ENCODE peak calls at places on chromosomes 12 and 14, in seven cellular contexts. T, U, J, C, D, K and P are unnamed samples.

GRCh38 chr12:91893476-91893875 is 252.2 kb downstream of the BTG1 start:
- DNase-seq in T (no peak), U (no peak), J (no peak), C (no peak), D (no peak), K (no peak), P (no peak)

GRCh38 chr12:120110550-120111501 is 5.7 kb downstream of the RAB35 start:
- DNase-seq in T (no peak), U (no peak), J (no peak), C (peak), D (peak), K (no peak), P (no peak)

GRCh38 chr12:123388218-123388947 is 4.5 kb downstream of the KMT5A start:
- DNase-seq in T (no peak), U (peak), J (peak), C (peak), D (peak), K (peak), P (peak)

GRCh38 chr12:108633534-108634224 is at the start of gene SELPLG:
- DNase-seq in T (no peak), U (no peak), J (no peak), C (peak), D (peak), K (no peak), P (no peak)

GRCh38 chr12:65999564-66000280 is 130.8 kb downstream of the LLPH start:
- DNase-seq in T (no peak), U (no peak), J (no peak), C (no peak), D (no peak), K (no peak), P (no peak)

GRCh38 chr14:69518341-69519101 is 34.0 kb downstream of the PLEKHD1 start:
- DNase-seq in T (peak), U (no peak), J (no peak), C (peak), D (no peak), K (no peak), P (no peak)

GRCh38 chr14:69580009-69580577 is 5.4 kb upstream of the CCDC177 start:
- DNase-seq in T (peak), U (peak), J (peak), C (peak), D (no peak), K (peak), P (peak)

GRCh38 chr14:100531591-100532121 is 55.6 kb downstream of the BEGAIN start:
- DNase-seq in T (no peak), U (no peak), J (no peak), C (peak), D (no peak), K (no peak), P (no peak)

GRCh38 chr14:81344461-81345160 is 55.5 kb downstream of the STON2 start:
- DNase-seq in T (no peak), U (no peak), J (no peak), C (no peak), D (no peak), K (no peak), P (no peak)

GRCh38 chr14:75153295-75153694 is 23.1 kb downstream of the TMED10 start:
- DNase-seq in T (no peak), U (no peak), J (no peak), C (no peak), D (no peak), K (no peak), P (no peak)

GRCh38 chr14:81329640-81330385 is 70.3 kb downstream of the STON2 start:
- DNase-seq in T (no peak), U (no peak), J (no peak), C (no peak), D (no peak), K (no peak), P (no peak)

GRCh38 chr12:65014504-65015271 is 106.4 kb downstream of the WIF1 start:
- DNase-seq in T (no peak), U (no peak), J (no peak), C (no peak), D (no peak), K (no peak), P (no peak)

GRCh38 chr12:47417960-47418359 is 287.9 kb downstream of the RPAP3 start:
- DNase-seq in T (no peak), U (no peak), J (no peak), C (no peak), D (no peak), K (peak), P (no peak)

GRCh38 chr12:118052324-118053070 is 8.5 kb downstream of the WSB2 start:
- DNase-seq in T (peak), U (no peak), J (peak), C (peak), D (peak), K (peak), P (no peak)

GRCh38 chr14:80188571-80188970 is 22.7 kb downstream of the DIO2 start:
- DNase-seq in T (no peak), U (no peak), J (no peak), C (no peak), D (no peak), K (no peak), P (no peak)

GRCh38 chr14:103946975-103947374 is 4.6 kb upstream of the RD3L start:
- DNase-seq in T (no peak), U (no peak), J (no peak), C (no peak), D (no peak), K (no peak), P (no peak)

GRCh38 chr12:50615534-50616296 is 110.9 kb downstream of the DIP2B start:
- DNase-seq in T (no peak), U (no peak), J (no peak), C (no peak), D (no peak), K (no peak), P (no peak)

GRCh38 chr14:57150449-57150848 is 118.3 kb downstream of the EXOC5 start:
- DNase-seq in T (no peak), U (no peak), J (no peak), C (no peak), D (no peak), K (no peak), P (no peak)

GRCh38 chr12:110253176-110253575 is 27.9 kb upstream of the ATP2A2 start:
- DNase-seq in T (no peak), U (no peak), J (no peak), C (peak), D (peak), K (no peak), P (no peak)